ENCODE peak calls at places on chromosome 7, in four cellular contexts. P is H1, Y is mesenchymal stem cell, G is trophoblast cell. C is an unnamed sample.

GRCh38 chr7:48522692-48523091 is 351.4 kb downstream of the ABCA13 start:
- DNase-seq in P (no peak), Y (no peak), G (no peak), C (no peak)

GRCh38 chr7:139671967-139672366 is 105.8 kb downstream of the HIPK2 start:
- DNase-seq in P (no peak), Y (no peak), G (no peak), C (no peak)

GRCh38 chr7:29113384-29114102 is 32.8 kb downstream of the CPVL start:
- DNase-seq in P (peak), Y (peak), G (peak), C (no peak)

GRCh38 chr7:106041140-106041717 is 70.9 kb downstream of the SYPL1 start:
- DNase-seq in P (no peak), Y (peak), G (peak), C (peak)

GRCh38 chr7:157837047-157837446 is 500.2 kb downstream of the DNAJB6 start:
- DNase-seq in P (no peak), Y (no peak), G (no peak), C (no peak)

GRCh38 chr7:66206116-66206908 is 1.2 kb downstream of the TPST1 start:
- DNase-seq in P (no peak), Y (no peak), G (no peak), C (no peak)

GRCh38 chr7:157526604-157527003 is 189.8 kb downstream of the DNAJB6 start:
- DNase-seq in P (no peak), Y (no peak), G (no peak), C (no peak)

GRCh38 chr7:82443044-82443800 is at the start of gene CACNA2D1:
- DNase-seq in P (no peak), Y (no peak), G (no peak), C (peak)

GRCh38 chr7:93921607-93922446 is at the start of gene GNG11:
- DNase-seq in P (peak), Y (peak), G (peak), C (peak)

GRCh38 chr7:5528815-5529442 is 105.3 kb upstream of the TNRC18 start:
- DNase-seq in P (no peak), Y (peak), G (no peak), C (no peak)

GRCh38 chr7:94710256-94710655 is 54.3 kb upstream of the SGCE start:
- DNase-seq in P (no peak), Y (no peak), G (no peak), C (no peak)

GRCh38 chr7:42236266-42237161 is 495 bp downstream of the GLI3 start:
- DNase-seq in P (no peak), Y (peak), G (peak), C (no peak)

GRCh38 chr7:7707756-7708310 is 10.6 kb downstream of the RPA3 start:
- DNase-seq in P (peak), Y (peak), G (no peak), C (peak)

GRCh38 chr7:133804127-133804526 is 323.0 kb upstream of the LRGUK start:
- DNase-seq in P (no peak), Y (no peak), G (no peak), C (no peak)

GRCh38 chr7:117053407-117053806 is 100.1 kb downstream of the ST7 start:
- DNase-seq in P (no peak), Y (no peak), G (no peak), C (no peak)

GRCh38 chr7:26724795-26725194 is 139.6 kb downstream of the SKAP2 start:
- DNase-seq in P (no peak), Y (no peak), G (no peak), C (no peak)

GRCh38 chr7:155455776-155456516 is 2.0 kb upstream of the EN2 start:
- DNase-seq in P (no peak), Y (no peak), G (no peak), C (no peak)

GRCh38 chr7:102008535-102009262 is 191.3 kb downstream of the CUX1 start:
- DNase-seq in P (no peak), Y (no peak), G (peak), C (no peak)

GRCh38 chr7:96026006-96026405 is 253.7 kb downstream of the DYNC1I1 start:
- DNase-seq in P (no peak), Y (no peak), G (no peak), C (no peak)

GRCh38 chr7:38630720-38631673 is at the start of gene AMPH:
- DNase-seq in P (peak), Y (peak), G (no peak), C (peak)

GRCh38 chr7:122543891-122544290 is 155.0 kb downstream of the RNF133 start:
- DNase-seq in P (no peak), Y (peak), G (no peak), C (no peak)

GRCh38 chr7:157396316-157397035 is 59.7 kb downstream of the DNAJB6 start:
- DNase-seq in P (no peak), Y (no peak), G (no peak), C (no peak)

GRCh38 chr7:106735637-106736036 is 74.7 kb upstream of the CCDC71L start:
- DNase-seq in P (no peak), Y (no peak), G (no peak), C (no peak)

GRCh38 chr7:27992755-27993478 is 187.7 kb downstream of the JAZF1 start:
- DNase-seq in P (no peak), Y (no peak), G (no peak), C (no peak)

GRCh38 chr7:146791344-146792300 is 675.0 kb downstream of the CNTNAP2 start:
- DNase-seq in P (no peak), Y (no peak), G (no peak), C (no peak)

GRCh38 chr7:92584953-92585352 is 5.2 kb downstream of the FAM133B start:
- DNase-seq in P (no peak), Y (no peak), G (no peak), C (no peak)

GRCh38 chr7:100573691-100574361 is at the start of gene SAP25:
- DNase-seq in P (no peak), Y (no peak), G (no peak), C (no peak)

GRCh38 chr7:1742555-1743303 is 72.7 kb downstream of the ELFN1 start:
- DNase-seq in P (no peak), Y (no peak), G (no peak), C (no peak)
- H3K4me3 ChIP-seq in P (no peak), Y (no peak), G (no peak), C (no peak)

DNA sequence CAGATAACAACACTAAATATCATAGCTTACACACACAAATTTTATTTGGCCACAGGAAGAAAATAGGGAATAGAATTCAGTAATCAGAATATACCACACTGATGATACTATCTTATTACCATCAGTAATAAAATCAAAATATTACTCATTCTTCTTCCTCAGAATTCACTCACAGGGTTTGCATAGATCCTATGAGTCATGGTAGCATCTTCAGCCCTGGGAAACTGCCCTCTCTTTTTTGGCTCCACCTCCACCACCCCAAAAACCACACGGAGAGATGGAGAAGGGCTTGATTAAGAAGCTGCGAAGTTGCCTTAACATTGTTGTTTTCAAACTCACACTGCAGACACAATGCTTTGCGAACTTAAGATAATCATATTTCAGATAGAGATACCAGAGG is 154.1 kb upstream of the AHR start:
- DNase-seq in P (no peak), Y (peak), G (no peak), C (no peak)
- H2AFZ ChIP-seq in P (peak), Y (no peak), G (no peak), C (no peak)

GRCh38 chr7:90053094-90053493 is 101.2 kb upstream of the STEAP1 start:
- DNase-seq in P (no peak), Y (no peak), G (no peak), C (no peak)
- H2BK12ac ChIP-seq in P (no peak), Y (no peak), G (no peak), C (no peak)

GRCh38 chr7:131154380-131154779 is 173.3 kb upstream of the MKLN1 start:
- DNase-seq in P (no peak), Y (no peak), G (no peak), C (no peak)
- H3K4me3 ChIP-seq in P (no peak), Y (no peak), G (no peak), C (no peak)

GRCh38 chr7:142611566-142612250 is 137.6 kb upstream of the PRSS1 start:
- DNase-seq in P (no peak), Y (peak), G (peak), C (no peak)
- H2AFZ ChIP-seq in P (peak), Y (no peak), G (no peak), C (no peak)

DNA sequence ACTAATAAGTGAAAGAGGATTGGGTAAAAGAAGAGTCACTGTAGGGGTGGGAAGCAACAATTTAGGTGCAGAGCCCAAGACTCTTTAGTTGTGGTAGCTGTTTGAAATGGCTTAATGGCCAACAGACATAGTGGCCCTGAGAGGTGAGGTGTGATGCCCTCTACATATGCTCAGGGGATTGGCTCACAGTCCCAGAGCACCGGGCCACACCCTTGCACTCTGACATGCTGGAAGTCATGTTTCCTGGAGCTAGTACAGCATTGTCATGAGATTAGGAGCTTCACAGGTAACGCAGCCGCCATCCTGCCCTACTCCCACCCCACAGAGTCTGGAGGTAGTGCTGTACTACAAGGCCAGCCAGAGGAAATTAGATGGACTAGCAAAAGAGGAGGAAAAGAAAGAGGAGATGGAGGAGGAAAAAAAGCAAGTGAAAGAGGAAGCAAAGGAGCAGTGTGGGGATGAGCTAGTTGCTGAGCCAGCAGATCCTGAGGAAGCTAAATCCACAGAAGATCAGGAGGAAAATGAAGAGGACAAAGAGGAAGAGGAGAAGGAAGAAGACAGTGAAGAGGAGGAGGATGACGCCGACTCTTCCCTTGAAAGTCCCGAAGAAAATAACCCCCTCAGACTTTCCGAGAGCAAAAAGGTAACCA is 14.8 kb upstream of the FLNC start:
- DNase-seq in P (no peak), Y (no peak), G (no peak), C (no peak)
- H2BK12ac ChIP-seq in P (no peak), Y (no peak), G (no peak), C (no peak)

GRCh38 chr7:128867241-128867640 is 4.6 kb downstream of the ATP6V1F start:
- DNase-seq in P (no peak), Y (no peak), G (no peak), C (no peak)

GRCh38 chr7:128867842-128868623 is 5.4 kb downstream of the ATP6V1F start:
- DNase-seq in P (no peak), Y (peak), G (no peak), C (no peak)

GRCh38 chr7:128869138-128869943 is 6.7 kb downstream of the ATP6V1F start:
- DNase-seq in P (no peak), Y (peak), G (peak), C (peak)

GRCh38 chr7:128869944-128870285 is 7.3 kb downstream of the ATP6V1F start:
- DNase-seq in P (no peak), Y (no peak), G (no peak), C (peak)

DNA sequence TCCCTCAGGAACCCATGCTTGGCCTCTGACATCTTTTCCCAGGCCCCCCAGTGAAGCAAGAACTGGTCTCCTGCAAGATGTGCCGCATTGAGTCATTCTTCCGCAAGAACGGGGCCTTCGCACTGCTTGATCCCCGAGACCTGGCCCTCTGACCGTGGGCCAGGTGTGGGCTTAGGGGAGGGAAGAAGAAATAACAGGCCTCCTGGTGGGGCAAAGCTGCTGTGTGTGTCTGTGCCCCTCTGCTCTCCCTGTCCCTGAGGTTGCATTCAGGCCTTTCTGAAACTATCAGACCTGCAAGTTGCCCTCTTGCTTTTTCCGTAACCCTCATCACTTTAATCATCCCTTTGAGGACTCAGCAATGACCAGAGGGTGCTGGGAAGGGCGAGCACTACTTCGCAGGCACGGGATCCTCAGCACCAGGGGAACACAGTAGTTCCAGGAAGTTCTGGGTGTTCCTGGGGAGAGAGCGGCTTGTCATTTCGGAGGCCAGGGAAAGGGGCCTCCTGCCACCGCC is 6.0 kb downstream of the ATP6V1F start:
- DNase-seq in P (no peak), Y (no peak), G (no peak), C (no peak)
- H3K4me3 ChIP-seq in P (peak), Y (no peak), G (peak), C (peak)

GRCh38 chr7:121002755-121003114 is 14.2 kb downstream of the CPED1 start:
- DNase-seq in P (no peak), Y (peak), G (no peak), C (no peak)

GRCh38 chr7:121003986-121004685 is 15.6 kb downstream of the CPED1 start:
- DNase-seq in P (no peak), Y (no peak), G (no peak), C (no peak)

GRCh38 chr7:121001932-121002754 is 13.6 kb downstream of the CPED1 start:
- DNase-seq in P (no peak), Y (no peak), G (no peak), C (no peak)

GRCh38 chr7:121006731-121007315 is 18.3 kb downstream of the CPED1 start:
- DNase-seq in P (no peak), Y (peak), G (no peak), C (no peak)

GRCh38 chr7:121005996-121006565 is 17.6 kb downstream of the CPED1 start:
- DNase-seq in P (no peak), Y (peak), G (no peak), C (no peak)
- H2AFZ ChIP-seq in P (peak), Y (no peak), G (no peak), C (peak)

C was measured in neuronal stem cell.